ENCODE peak calls at places on chromosomes 13 and 19, in six cellular contexts. U is LHCN-M2; Q is coronary artery; D is activated gamma-delta T cell treated with anti-CD3 and anti-CD28 coated beads, Interleukin-2, amount 50 U/mL, for 16 hours; J is bronchial epithelial cell; O is SW480. F is an unnamed sample.

GRCh38 chr19:55098716-55099556 is 18.5 kb downstream of the PPP1R12C start:
- DNase-seq in U (no peak), Q (no peak), D (no peak), J (no peak), O (no peak), F (no peak)

GRCh38 chr13:83992566-83993358 is 110.5 kb upstream of the SLITRK1 start:
- DNase-seq in U (no peak), Q (no peak), D (no peak), J (no peak), O (no peak), F (no peak)

GRCh38 chr19:17579523-17580244 is 24.2 kb downstream of the COLGALT1 start:
- DNase-seq in U (peak), Q (no peak), D (no peak), J (peak), O (peak), F (peak)

GRCh38 chr13:30908416-30908980 is 2.4 kb downstream of the MEDAG start:
- DNase-seq in U (peak), Q (no peak), D (no peak), J (no peak), O (no peak), F (peak)

GRCh38 chr13:112078216-112078615 is 11.3 kb downstream of the SOX1 start:
- DNase-seq in U (no peak), Q (no peak), D (no peak), J (no peak), O (no peak), F (no peak)

GRCh38 chr13:64347662-64348061 is 2882.5 kb downstream of the PCDH9 start:
- DNase-seq in U (no peak), Q (no peak), D (no peak), J (no peak), O (no peak), F (no peak)

GRCh38 chr19:47885067-47885463 is 1.1 kb downstream of the SULT2A1 start:
- DNase-seq in U (no peak), Q (no peak), D (no peak), J (no peak), O (no peak), F (no peak)

GRCh38 chr19:50555447-50556235 is 12.6 kb downstream of the LRRC4B start:
- DNase-seq in U (no peak), Q (no peak), D (no peak), J (no peak), O (peak), F (peak)

GRCh38 chr19:4038661-4039096 is 28.0 kb downstream of the ZBTB7A start:
- DNase-seq in U (no peak), Q (no peak), D (no peak), J (no peak), O (no peak), F (no peak)

GRCh38 chr13:74210693-74211393 is 76.6 kb upstream of the KLF12 start:
- DNase-seq in U (peak), Q (peak), D (no peak), J (peak), O (no peak), F (peak)